ENCODE peak calls at places on chromosomes 16 and 17, in eight cellular contexts. L is cardiac muscle cell, H is lower lobe of right lung, E is mucosa of descending colon, A is epithelial cell of proximal tubule, Q is epithelial cell of esophagus, X is left ventricle myocardium inferior, Y is foreskin fibroblast. N is an unnamed sample.

GRCh38 chr17:80981062-80981902 is 10.4 kb upstream of the CHMP6 start:
- DNase-seq in L (peak), H (no peak), E (peak), A (no peak), Q (no peak), X (no peak), Y (no peak), N (no peak)

GRCh38 chr16:84065536-84066132 is 23.0 kb upstream of the SLC38A8 start:
- DNase-seq in L (peak), H (no peak), E (no peak), A (no peak), Q (peak), X (no peak), Y (peak), N (peak)

GRCh38 chr16:2037115-2037514 is 10.4 kb downstream of the NHERF2 start:
- DNase-seq in L (no peak), H (no peak), E (no peak), A (no peak), Q (no peak), X (no peak), Y (no peak), N (no peak)

GRCh38 chr17:52376137-52376536 is 217.6 kb upstream of the CA10 start:
- DNase-seq in L (no peak), H (no peak), E (no peak), A (no peak), Q (no peak), X (no peak), Y (no peak), N (no peak)

GRCh38 chr16:23833504-23833903 is 2.3 kb upstream of the PRKCB start:
- DNase-seq in L (no peak), H (no peak), E (no peak), A (no peak), Q (no peak), X (no peak), Y (no peak), N (no peak)

GRCh38 chr16:66588981-66589713 is 9.9 kb downstream of the CMTM2 start:
- DNase-seq in L (no peak), H (peak), E (peak), A (no peak), Q (peak), X (no peak), Y (no peak), N (peak)

GRCh38 chr16:47079883-47080282 is 63.9 kb downstream of the NETO2 start:
- DNase-seq in L (no peak), H (no peak), E (no peak), A (no peak), Q (no peak), X (no peak), Y (no peak), N (no peak)

GRCh38 chr16:57092786-57093301 is 461 bp downstream of the CPNE2 start:
- DNase-seq in L (peak), H (peak), E (peak), A (no peak), Q (peak), X (peak), Y (no peak), N (no peak)

GRCh38 chr17:80872999-80873951 is 118.4 kb upstream of the CHMP6 start:
- DNase-seq in L (no peak), H (peak), E (peak), A (no peak), Q (peak), X (peak), Y (peak), N (no peak)

GRCh38 chr17:7307686-7308624 is 527 bp downstream of the EIF5A start:
- DNase-seq in L (peak), H (peak), E (peak), A (no peak), Q (peak), X (peak), Y (peak), N (peak)

GRCh38 chr17:81967533-81968395 is 6.8 kb upstream of the NOTUM start:
- DNase-seq in L (peak), H (peak), E (peak), A (no peak), Q (peak), X (peak), Y (peak), N (peak)

GRCh38 chr16:24526701-24527470 is 12.5 kb upstream of the RBBP6 start:
- DNase-seq in L (no peak), H (no peak), E (no peak), A (no peak), Q (peak), X (no peak), Y (no peak), N (no peak)

GRCh38 chr16:81894592-81894991 is 115.5 kb downstream of the PLCG2 start:
- DNase-seq in L (no peak), H (no peak), E (no peak), A (no peak), Q (no peak), X (no peak), Y (no peak), N (no peak)

GRCh38 chr17:43010667-43011308 is 4.2 kb downstream of the IFI35 start:
- DNase-seq in L (no peak), H (no peak), E (no peak), A (no peak), Q (no peak), X (no peak), Y (no peak), N (no peak)

GRCh38 chr17:72249441-72249840 is 128.6 kb downstream of the SOX9 start:
- DNase-seq in L (no peak), H (no peak), E (peak), A (peak), Q (peak), X (no peak), Y (no peak), N (no peak)

GRCh38 chr16:47230296-47230695 is 86.6 kb upstream of the NETO2 start:
- DNase-seq in L (no peak), H (no peak), E (no peak), A (no peak), Q (no peak), X (no peak), Y (no peak), N (no peak)

GRCh38 chr17:73304438-73304837 is 7.4 kb downstream of the CDC42EP4 start:
- DNase-seq in L (no peak), H (no peak), E (no peak), A (no peak), Q (no peak), X (no peak), Y (no peak), N (no peak)

GRCh38 chr17:80348551-80349436 is 66.2 kb upstream of the ENDOV start:
- DNase-seq in L (no peak), H (no peak), E (no peak), A (no peak), Q (no peak), X (no peak), Y (peak), N (no peak)

GRCh38 chr16:81210807-81211206 is 27.7 kb upstream of the BCO1 start:
- DNase-seq in L (no peak), H (no peak), E (no peak), A (no peak), Q (no peak), X (no peak), Y (no peak), N (no peak)

GRCh38 chr16:85557083-85557975 is 55.8 kb upstream of the GSE1 start:
- DNase-seq in L (no peak), H (no peak), E (peak), A (no peak), Q (peak), X (no peak), Y (no peak), N (peak)

GRCh38 chr16:86383488-86384262 is 126.7 kb upstream of the FOXF1 start:
- DNase-seq in L (no peak), H (no peak), E (no peak), A (no peak), Q (no peak), X (no peak), Y (peak), N (peak)

GRCh38 chr17:46922487-46922803 is 515 bp upstream of the GOSR2 start:
- DNase-seq in L (no peak), H (no peak), E (no peak), A (no peak), Q (no peak), X (no peak), Y (no peak), N (no peak)

GRCh38 chr17:63826468-63827001 is 696 bp upstream of the PSMC5 start:
- DNase-seq in L (peak), H (no peak), E (no peak), A (no peak), Q (peak), X (peak), Y (no peak), N (no peak)

GRCh38 chr16:85296859-85297698 is 184.8 kb upstream of the CIBAR2 start:
- DNase-seq in L (peak), H (peak), E (peak), A (no peak), Q (peak), X (no peak), Y (no peak), N (peak)

GRCh38 chr16:4529085-4530060 is 9.2 kb downstream of the CDIP1 start:
- DNase-seq in L (peak), H (no peak), E (no peak), A (no peak), Q (peak), X (no peak), Y (no peak), N (peak)

GRCh38 chr16:30032083-30032819 is 1.2 kb upstream of the TLCD3B start:
- DNase-seq in L (peak), H (no peak), E (no peak), A (no peak), Q (peak), X (no peak), Y (peak), N (peak)

GRCh38 chr16:4053663-4054479 is 62.4 kb downstream of the ADCY9 start:
- DNase-seq in L (no peak), H (peak), E (no peak), A (no peak), Q (peak), X (peak), Y (peak), N (peak)

GRCh38 chr16:56574625-56575024 is 9.8 kb downstream of the MT4 start:
- DNase-seq in L (no peak), H (no peak), E (no peak), A (no peak), Q (no peak), X (no peak), Y (no peak), N (no peak)

GRCh38 chr16:68644715-68645493 is at the start of gene CDH3:
- DNase-seq in L (peak), H (peak), E (peak), A (no peak), Q (peak), X (no peak), Y (no peak), N (no peak)

GRCh38 chr17:17491546-17491988 is 4.6 kb downstream of the RASD1 start:
- DNase-seq in L (no peak), H (no peak), E (peak), A (no peak), Q (no peak), X (no peak), Y (no peak), N (no peak)

GRCh38 chr16:23728112-23728477 is 15.1 kb upstream of the ERN2 start:
- DNase-seq in L (no peak), H (no peak), E (no peak), A (no peak), Q (no peak), X (no peak), Y (no peak), N (no peak)

GRCh38 chr17:59432657-59433056 is 101.2 kb downstream of the YPEL2 start:
- DNase-seq in L (no peak), H (no peak), E (no peak), A (no peak), Q (no peak), X (no peak), Y (no peak), N (no peak)

GRCh38 chr17:9670596-9670995 is 25.3 kb downstream of the USP43 start:
- DNase-seq in L (no peak), H (no peak), E (no peak), A (no peak), Q (peak), X (no peak), Y (no peak), N (no peak)

GRCh38 chr16:12497558-12497957 is 306.1 kb downstream of the CPPED1 start:
- DNase-seq in L (no peak), H (no peak), E (no peak), A (no peak), Q (no peak), X (no peak), Y (no peak), N (no peak)

GRCh38 chr16:48831081-48831722 is 221.2 kb upstream of the N4BP1 start:
- DNase-seq in L (peak), H (no peak), E (no peak), A (no peak), Q (no peak), X (no peak), Y (no peak), N (no peak)

GRCh38 chr16:1781254-1781653 is 1.1 kb downstream of the SPSB3 start:
- DNase-seq in L (no peak), H (no peak), E (peak), A (no peak), Q (no peak), X (no peak), Y (no peak), N (no peak)

GRCh38 chr16:22141746-22142145 is 20.6 kb upstream of the SDR42E2 start:
- DNase-seq in L (no peak), H (no peak), E (no peak), A (no peak), Q (peak), X (no peak), Y (peak), N (peak)
- TF ChIP-seq CTCF in L (peak), H (peak), E (no peak), A (peak), Q (peak), X (peak), Y (peak), N (peak)

GRCh38 chr17:57832299-57832698 is 17.5 kb downstream of the MRPS23 start:
- DNase-seq in L (no peak), H (no peak), E (no peak), A (no peak), Q (no peak), X (no peak), Y (no peak), N (no peak)

GRCh38 chr17:57832711-57833596 is 16.9 kb downstream of the MRPS23 start:
- DNase-seq in L (peak), H (peak), E (peak), A (no peak), Q (peak), X (peak), Y (peak), N (peak)

GRCh38 chr17:57834146-57834741 is 15.6 kb downstream of the MRPS23 start:
- DNase-seq in L (no peak), H (no peak), E (no peak), A (peak), Q (peak), X (peak), Y (peak), N (peak)

GRCh38 chr17:57835333-57835900 is 14.4 kb downstream of the MRPS23 start:
- DNase-seq in L (no peak), H (no peak), E (no peak), A (no peak), Q (no peak), X (no peak), Y (no peak), N (no peak)

DNA sequence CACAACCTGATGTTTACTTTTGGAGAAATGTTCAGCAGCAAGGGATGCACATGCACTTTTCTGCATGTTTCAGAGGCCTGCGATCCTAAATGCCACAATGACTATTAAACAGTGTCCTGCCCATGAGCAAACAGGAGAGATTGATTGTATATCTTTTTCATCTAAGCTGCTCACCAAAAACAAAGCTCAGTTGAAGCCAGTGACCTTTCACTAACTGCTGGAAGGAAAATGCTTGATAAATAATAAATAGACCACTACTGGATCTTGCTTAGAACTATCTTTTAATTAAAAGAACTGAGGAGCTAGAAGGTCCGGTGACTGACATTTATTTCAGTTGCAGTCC is 16.3 kb downstream of the MRPS23 start:
- DNase-seq in L (no peak), H (no peak), E (no peak), A (no peak), Q (no peak), X (no peak), Y (no peak), N (no peak)
- H3K4me3 ChIP-seq in L (no peak), H (peak), E (no peak), A (no peak), Q (no peak), X (peak), Y (peak), N (no peak)

GRCh38 chr16:77971306-77972131 is 50.8 kb upstream of the CLEC3A start:
- DNase-seq in L (peak), H (peak), E (peak), A (no peak), Q (peak), X (peak), Y (peak), N (peak)
- TF ChIP-seq CTCF in L (peak), H (peak), E (peak), A (peak), Q (peak), X (peak), Y (peak), N (peak)

GRCh38 chr16:28933176-28933575 is 1.4 kb downstream of the CD19 start:
- DNase-seq in L (no peak), H (no peak), E (no peak), A (no peak), Q (no peak), X (no peak), Y (no peak), N (no peak)
- H3K4me3 ChIP-seq in L (no peak), H (no peak), E (no peak), A (no peak), Q (no peak), X (no peak), Y (no peak), N (no peak)

N was measured in fibroblast of the aortic adventitia.